ENCODE peak calls at places on chromosomes 5 and 9, in nine cellular contexts. One of them, this sample, is unnamed.

GRCh38 chr5:51974834-51975233 is 591.6 kb downstream of the ISL1 start:
- DNase-seq in fibroblast of the aortic adventitia: no peak
- DNase-seq in tibial artery: no peak
- DNase-seq in colonic mucosa: no peak
- DNase-seq in fibroblast of lung: no peak
- DNase-seq in NB4: no peak
- DNase-seq in effector memory CD4-positive, alpha-beta T cell: no peak
- DNase-seq in dorsolateral prefrontal cortex: no peak
- DNase-seq in astrocyte of the spinal cord: no peak
- DNase-seq in this sample: no peak

GRCh38 chr5:40486437-40487270 is 193.1 kb upstream of the PTGER4 start:
- DNase-seq in fibroblast of the aortic adventitia: peak; percentile 38
- DNase-seq in tibial artery: no peak
- DNase-seq in colonic mucosa: no peak
- DNase-seq in fibroblast of lung: no peak
- DNase-seq in NB4: peak; percentile 92
- DNase-seq in effector memory CD4-positive, alpha-beta T cell: peak; percentile 35
- DNase-seq in dorsolateral prefrontal cortex: no peak
- DNase-seq in astrocyte of the spinal cord: peak; percentile 27
- DNase-seq in this sample: no peak

GRCh38 chr9:94250456-94250855 is 8.6 kb upstream of the ZNF169 start:
- DNase-seq in fibroblast of the aortic adventitia: no peak
- DNase-seq in tibial artery: no peak
- DNase-seq in colonic mucosa: no peak
- DNase-seq in fibroblast of lung: no peak
- DNase-seq in NB4: no peak
- DNase-seq in effector memory CD4-positive, alpha-beta T cell: no peak
- DNase-seq in dorsolateral prefrontal cortex: no peak
- DNase-seq in astrocyte of the spinal cord: no peak
- DNase-seq in this sample: no peak

GRCh38 chr5:156181656-156182055 is 145.3 kb upstream of the SGCD start:
- DNase-seq in fibroblast of the aortic adventitia: no peak
- DNase-seq in tibial artery: no peak
- DNase-seq in colonic mucosa: no peak
- DNase-seq in fibroblast of lung: no peak
- DNase-seq in NB4: no peak
- DNase-seq in effector memory CD4-positive, alpha-beta T cell: no peak
- DNase-seq in dorsolateral prefrontal cortex: no peak
- DNase-seq in astrocyte of the spinal cord: no peak
- DNase-seq in this sample: no peak

GRCh38 chr9:34374905-34375552 is 1.7 kb downstream of the MYORG start:
- DNase-seq in fibroblast of the aortic adventitia: no peak
- DNase-seq in tibial artery: no peak
- DNase-seq in colonic mucosa: peak; percentile 87
- DNase-seq in fibroblast of lung: no peak
- DNase-seq in NB4: peak; percentile 30
- DNase-seq in effector memory CD4-positive, alpha-beta T cell: no peak
- DNase-seq in dorsolateral prefrontal cortex: no peak
- DNase-seq in astrocyte of the spinal cord: no peak
- DNase-seq in this sample: no peak

GRCh38 chr5:16906255-16906654 is 29.8 kb downstream of the MYO10 start:
- DNase-seq in fibroblast of the aortic adventitia: no peak
- DNase-seq in tibial artery: no peak
- DNase-seq in colonic mucosa: no peak
- DNase-seq in fibroblast of lung: no peak
- DNase-seq in NB4: no peak
- DNase-seq in effector memory CD4-positive, alpha-beta T cell: no peak
- DNase-seq in dorsolateral prefrontal cortex: no peak
- DNase-seq in astrocyte of the spinal cord: no peak
- DNase-seq in this sample: no peak

GRCh38 chr9:121635300-121635699 is 16.1 kb upstream of the DAB2IP start:
- DNase-seq in fibroblast of the aortic adventitia: no peak
- DNase-seq in tibial artery: no peak
- DNase-seq in colonic mucosa: no peak
- DNase-seq in fibroblast of lung: no peak
- DNase-seq in NB4: no peak
- DNase-seq in effector memory CD4-positive, alpha-beta T cell: no peak
- DNase-seq in dorsolateral prefrontal cortex: no peak
- DNase-seq in astrocyte of the spinal cord: no peak
- DNase-seq in this sample: no peak

GRCh38 chr9:88799706-88800682 is 191.3 kb upstream of the S1PR3 start:
- DNase-seq in fibroblast of the aortic adventitia: no peak
- DNase-seq in tibial artery: no peak
- DNase-seq in colonic mucosa: no peak
- DNase-seq in fibroblast of lung: no peak
- DNase-seq in NB4: no peak
- DNase-seq in effector memory CD4-positive, alpha-beta T cell: no peak
- DNase-seq in dorsolateral prefrontal cortex: no peak
- DNase-seq in astrocyte of the spinal cord: no peak
- DNase-seq in this sample: no peak

GRCh38 chr5:139574641-139575312 is 13.6 kb downstream of the UBE2D2 start:
- DNase-seq in fibroblast of the aortic adventitia: peak; percentile 58
- DNase-seq in tibial artery: no peak
- DNase-seq in colonic mucosa: no peak
- DNase-seq in fibroblast of lung: peak; percentile 60
- DNase-seq in NB4: peak; percentile 63
- DNase-seq in effector memory CD4-positive, alpha-beta T cell: no peak
- DNase-seq in dorsolateral prefrontal cortex: no peak
- DNase-seq in astrocyte of the spinal cord: peak; percentile 48
- DNase-seq in this sample: no peak

GRCh38 chr5:139571543-139571942 is 10.4 kb downstream of the UBE2D2 start:
- DNase-seq in fibroblast of the aortic adventitia: no peak
- DNase-seq in tibial artery: no peak
- DNase-seq in colonic mucosa: no peak
- DNase-seq in fibroblast of lung: no peak
- DNase-seq in NB4: no peak
- DNase-seq in effector memory CD4-positive, alpha-beta T cell: no peak
- DNase-seq in dorsolateral prefrontal cortex: no peak
- DNase-seq in astrocyte of the spinal cord: no peak
- DNase-seq in this sample: no peak

GRCh38 chr5:139569276-139569955 is 8.3 kb downstream of the UBE2D2 start:
- DNase-seq in fibroblast of the aortic adventitia: no peak
- DNase-seq in tibial artery: no peak
- DNase-seq in colonic mucosa: no peak
- DNase-seq in fibroblast of lung: no peak
- DNase-seq in NB4: no peak
- DNase-seq in effector memory CD4-positive, alpha-beta T cell: no peak
- DNase-seq in dorsolateral prefrontal cortex: no peak
- DNase-seq in astrocyte of the spinal cord: no peak
- DNase-seq in this sample: no peak

GRCh38 chr5:139575313-139575646 is 14.1 kb downstream of the UBE2D2 start:
- DNase-seq in fibroblast of the aortic adventitia: no peak
- DNase-seq in tibial artery: no peak
- DNase-seq in colonic mucosa: no peak
- DNase-seq in fibroblast of lung: no peak
- DNase-seq in NB4: no peak
- DNase-seq in effector memory CD4-positive, alpha-beta T cell: no peak
- DNase-seq in dorsolateral prefrontal cortex: no peak
- DNase-seq in astrocyte of the spinal cord: no peak
- DNase-seq in this sample: no peak

DNA sequence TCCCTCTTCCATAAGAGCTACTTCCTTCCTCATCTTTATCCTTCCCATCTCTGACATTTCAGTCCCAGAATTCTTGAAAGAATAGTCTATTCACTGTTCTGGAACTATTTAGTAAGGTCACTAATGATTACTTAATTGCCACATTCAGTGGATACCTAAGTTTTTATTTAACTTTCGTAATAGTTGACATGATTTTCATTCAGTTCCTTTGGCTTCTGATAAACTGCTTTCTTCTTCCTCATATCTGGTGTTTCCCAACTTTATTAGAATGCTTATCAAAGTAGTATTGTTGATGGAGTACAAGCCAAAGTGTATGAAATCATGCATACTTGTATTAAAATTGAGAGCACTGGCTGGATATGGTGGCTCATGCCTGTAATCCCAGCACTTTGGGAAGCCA is 10.8 kb downstream of the UBE2D2 start:
- DNase-seq in fibroblast of the aortic adventitia: peak; percentile 63
- DNase-seq in tibial artery: no peak
- DNase-seq in colonic mucosa: no peak
- DNase-seq in fibroblast of lung: no peak
- DNase-seq in NB4: no peak
- DNase-seq in effector memory CD4-positive, alpha-beta T cell: no peak
- DNase-seq in dorsolateral prefrontal cortex: no peak
- DNase-seq in astrocyte of the spinal cord: no peak
- DNase-seq in this sample: no peak
- H3K4me3 ChIP-seq in fibroblast of the aortic adventitia: no peak overlapping the region
- H3K4me3 ChIP-seq in tibial artery: no peak overlapping the region
- H3K4me3 ChIP-seq in colonic mucosa: no peak overlapping the region
- H3K4me3 ChIP-seq in fibroblast of lung: no peak overlapping the region
- H3K4me3 ChIP-seq in NB4: no peak overlapping the region
- H3K4me3 ChIP-seq in effector memory CD4-positive, alpha-beta T cell: no peak overlapping the region
- H3K4me3 ChIP-seq in dorsolateral prefrontal cortex: no peak overlapping the region
- H3K4me3 ChIP-seq in astrocyte of the spinal cord: no peak overlapping the region
- H3K4me3 ChIP-seq in this sample: no peak overlapping the region

DNA sequence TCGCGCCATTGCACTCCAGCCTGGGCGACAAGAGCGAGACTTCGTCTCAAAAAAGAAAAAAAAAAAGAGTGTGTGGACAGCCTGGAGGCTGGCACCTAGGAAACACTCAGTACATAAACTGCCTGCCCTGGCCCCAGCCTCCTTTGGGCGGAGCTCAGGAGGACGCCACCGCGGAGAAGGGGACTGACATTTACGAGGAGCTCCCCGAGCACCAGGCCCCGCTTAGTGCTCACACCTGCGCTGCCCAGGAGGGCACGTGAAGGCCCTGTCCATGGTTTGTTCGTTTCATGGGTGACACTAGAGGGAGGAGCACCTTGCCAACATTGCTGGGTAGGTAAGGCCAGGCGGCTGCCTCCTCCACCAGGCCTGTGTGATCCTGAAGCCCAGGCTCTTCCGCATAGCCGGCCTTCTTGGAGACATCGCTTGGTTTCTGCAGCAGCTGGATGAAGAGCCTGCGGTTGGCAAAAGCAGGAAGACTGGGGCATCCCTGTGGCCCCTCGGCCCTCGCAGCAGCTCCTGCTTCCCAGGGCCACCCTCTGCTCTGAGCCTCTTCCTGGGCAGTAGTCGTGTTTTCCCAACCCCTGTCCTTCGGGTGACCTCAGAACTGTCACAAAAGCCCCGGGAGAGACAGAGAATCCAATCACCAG is 26.2 kb upstream of the LAMC3 start:
- DNase-seq in fibroblast of the aortic adventitia: no peak
- DNase-seq in tibial artery: no peak
- DNase-seq in colonic mucosa: no peak
- DNase-seq in fibroblast of lung: no peak
- DNase-seq in NB4: no peak
- DNase-seq in effector memory CD4-positive, alpha-beta T cell: no peak
- DNase-seq in dorsolateral prefrontal cortex: no peak
- DNase-seq in astrocyte of the spinal cord: no peak
- DNase-seq in this sample: no peak
- H3K4me3 ChIP-seq in fibroblast of the aortic adventitia: no peak overlapping the region
- H3K4me3 ChIP-seq in tibial artery: no peak overlapping the region
- H3K4me3 ChIP-seq in colonic mucosa: no peak overlapping the region
- H3K4me3 ChIP-seq in fibroblast of lung: no peak overlapping the region
- H3K4me3 ChIP-seq in NB4: no peak overlapping the region
- H3K4me3 ChIP-seq in effector memory CD4-positive, alpha-beta T cell: no peak overlapping the region
- H3K4me3 ChIP-seq in dorsolateral prefrontal cortex: no peak overlapping the region
- H3K4me3 ChIP-seq in astrocyte of the spinal cord: no peak overlapping the region
- H3K4me3 ChIP-seq in this sample: no peak overlapping the region

GRCh38 chr9:92968081-92968480 is 20.8 kb downstream of the FGD3 start:
- DNase-seq in fibroblast of the aortic adventitia: no peak
- DNase-seq in tibial artery: peak; percentile 19
- DNase-seq in colonic mucosa: no peak
- DNase-seq in fibroblast of lung: no peak
- DNase-seq in NB4: no peak
- DNase-seq in effector memory CD4-positive, alpha-beta T cell: no peak
- DNase-seq in dorsolateral prefrontal cortex: no peak
- DNase-seq in astrocyte of the spinal cord: no peak
- DNase-seq in this sample: no peak

GRCh38 chr9:92971776-92972175 is 24.5 kb downstream of the FGD3 start:
- DNase-seq in fibroblast of the aortic adventitia: no peak
- DNase-seq in tibial artery: no peak
- DNase-seq in colonic mucosa: no peak
- DNase-seq in fibroblast of lung: no peak
- DNase-seq in NB4: no peak
- DNase-seq in effector memory CD4-positive, alpha-beta T cell: no peak
- DNase-seq in dorsolateral prefrontal cortex: no peak
- DNase-seq in astrocyte of the spinal cord: no peak
- DNase-seq in this sample: no peak

GRCh38 chr9:92969516-92970466 is 22.5 kb downstream of the FGD3 start:
- DNase-seq in fibroblast of the aortic adventitia: no peak
- DNase-seq in tibial artery: peak; percentile 50
- DNase-seq in colonic mucosa: no peak
- DNase-seq in fibroblast of lung: no peak
- DNase-seq in NB4: no peak
- DNase-seq in effector memory CD4-positive, alpha-beta T cell: no peak
- DNase-seq in dorsolateral prefrontal cortex: no peak
- DNase-seq in astrocyte of the spinal cord: no peak
- DNase-seq in this sample: no peak

GRCh38 chr9:92971121-92971520 is 23.8 kb downstream of the FGD3 start:
- DNase-seq in fibroblast of the aortic adventitia: no peak
- DNase-seq in tibial artery: peak; percentile 31
- DNase-seq in colonic mucosa: no peak
- DNase-seq in fibroblast of lung: no peak
- DNase-seq in NB4: no peak
- DNase-seq in effector memory CD4-positive, alpha-beta T cell: no peak
- DNase-seq in dorsolateral prefrontal cortex: no peak
- DNase-seq in astrocyte of the spinal cord: no peak
- DNase-seq in this sample: no peak

GRCh38 chr9:92970467-92970923 is 23.2 kb downstream of the FGD3 start:
- DNase-seq in fibroblast of the aortic adventitia: peak; percentile 31
- DNase-seq in tibial artery: peak; percentile 35
- DNase-seq in colonic mucosa: no peak
- DNase-seq in fibroblast of lung: no peak
- DNase-seq in NB4: peak; percentile 48
- DNase-seq in effector memory CD4-positive, alpha-beta T cell: no peak
- DNase-seq in dorsolateral prefrontal cortex: no peak
- DNase-seq in astrocyte of the spinal cord: no peak
- DNase-seq in this sample: no peak
- H3K4me3 ChIP-seq in fibroblast of the aortic adventitia: no peak overlapping the region
- H3K4me3 ChIP-seq in tibial artery: no peak overlapping the region
- H3K4me3 ChIP-seq in colonic mucosa: no peak overlapping the region
- H3K4me3 ChIP-seq in fibroblast of lung: no peak overlapping the region
- H3K4me3 ChIP-seq in NB4: no peak overlapping the region
- H3K4me3 ChIP-seq in effector memory CD4-positive, alpha-beta T cell: peak overlapping the region; percentile 29
- H3K4me3 ChIP-seq in dorsolateral prefrontal cortex: no peak overlapping the region
- H3K4me3 ChIP-seq in astrocyte of the spinal cord: no peak overlapping the region
- H3K4me3 ChIP-seq in this sample: no peak overlapping the region

DNA sequence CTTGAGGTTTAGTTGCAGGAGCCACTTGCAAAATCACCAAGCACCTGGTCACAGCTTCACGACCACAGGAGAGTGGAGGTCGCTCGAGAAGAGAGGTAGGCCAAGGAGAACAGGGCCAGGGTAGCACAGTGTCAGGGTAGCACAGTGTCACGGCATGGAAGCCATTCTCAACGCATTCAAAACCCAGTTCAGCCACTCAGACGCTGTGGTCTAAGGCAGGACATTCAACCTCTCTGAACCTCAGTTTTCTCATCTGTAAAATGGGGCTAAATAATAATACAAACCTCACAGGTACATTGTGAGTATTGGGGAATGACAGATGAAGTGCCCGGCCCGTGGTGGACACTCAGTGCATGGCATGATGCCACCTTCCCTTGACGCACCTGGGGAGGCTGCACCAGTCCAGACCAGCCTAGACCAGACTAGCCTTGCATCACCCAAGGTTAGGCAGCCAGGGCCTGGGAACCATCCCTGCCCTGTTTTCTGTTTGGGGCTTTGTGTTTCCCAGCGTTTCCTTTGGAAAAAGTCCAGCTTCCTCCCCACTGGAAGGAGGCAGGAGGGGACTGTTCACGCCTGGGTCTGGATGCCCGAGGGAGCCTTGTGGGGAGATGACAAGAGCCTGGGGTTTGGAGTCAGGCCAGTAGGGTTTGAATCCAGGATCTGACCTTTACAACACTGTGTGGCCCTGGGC is 7.8 kb upstream of the LMX1B start:
- DNase-seq in fibroblast of the aortic adventitia: no peak
- DNase-seq in tibial artery: no peak
- DNase-seq in colonic mucosa: no peak
- DNase-seq in fibroblast of lung: no peak
- DNase-seq in NB4: no peak
- DNase-seq in effector memory CD4-positive, alpha-beta T cell: no peak
- DNase-seq in dorsolateral prefrontal cortex: no peak
- DNase-seq in astrocyte of the spinal cord: no peak
- DNase-seq in this sample: no peak
- H3K4me3 ChIP-seq in fibroblast of the aortic adventitia: no peak overlapping the region
- H3K4me3 ChIP-seq in tibial artery: no peak overlapping the region
- H3K4me3 ChIP-seq in colonic mucosa: no peak overlapping the region
- H3K4me3 ChIP-seq in fibroblast of lung: no peak overlapping the region
- H3K4me3 ChIP-seq in NB4: no peak overlapping the region
- H3K4me3 ChIP-seq in effector memory CD4-positive, alpha-beta T cell: no peak overlapping the region
- H3K4me3 ChIP-seq in dorsolateral prefrontal cortex: no peak overlapping the region
- H3K4me3 ChIP-seq in astrocyte of the spinal cord: no peak overlapping the region
- H3K4me3 ChIP-seq in this sample: no peak overlapping the region